ENCODE peak calls at places on chromosomes 6 and 20, in ten cellular contexts. P is activated CD4-positive, alpha-beta T cell treated with anti-CD3 and anti-CD28 coated beads, Interleukin-2, amount 50 U/mL, for 24 hours; L is central memory CD4-positive, alpha-beta T cell; R is posterior cingulate gyrus; N is stimulated activated CD4-positive, alpha-beta T cell treated with anti-CD3 and anti-CD28 coated beads, Interleukin-1b, Interleukin-23, amount 100 ng/mL, for 24 hours; B is left lobe of liver; J is germinal center; O is astrocyte of the cerebellum; M is H1; V is frontal cortex. E is an unnamed sample.
A peak's percentile ranks its signal among the peaks of the same experiment; 100 is the strongest.

GRCh38 chr20:59678286-59678685 is 73.9 kb downstream of the PHACTR3 start:
- DNase-seq in P (no peak), L (no peak), R (no peak), N (no peak), B (peak; percentile 16), J (no peak), O (no peak), M (no peak), V (no peak), E (no peak)

GRCh38 chr6:157710604-157711003 is 112.4 kb upstream of the SNX9 start:
- DNase-seq in P (no peak), L (no peak), R (no peak), N (no peak), B (no peak), J (no peak), O (no peak), M (no peak), V (no peak), E (peak; percentile 31)

GRCh38 chr6:3211681-3212080 is 15.8 kb downstream of the TUBB2B start:
- DNase-seq in P (no peak), L (no peak), R (peak; percentile 60), N (no peak), B (no peak), J (no peak), O (no peak), M (no peak), V (peak; percentile 67), E (no peak)

GRCh38 chr20:31607640-31608255 is 2.7 kb downstream of the ID1 start:
- DNase-seq in P (no peak), L (no peak), R (no peak), N (no peak), B (no peak), J (no peak), O (no peak), M (no peak), V (no peak), E (peak; percentile 57)

GRCh38 chr6:163694988-163695942 is 280.7 kb downstream of the QKI start:
- DNase-seq in P (no peak), L (no peak), R (no peak), N (no peak), B (no peak), J (no peak), O (no peak), M (no peak), V (no peak), E (no peak)

GRCh38 chr20:15267935-15268334 is 930.5 kb upstream of the FLRT3 start:
- DNase-seq in P (no peak), L (no peak), R (no peak), N (no peak), B (no peak), J (no peak), O (no peak), M (no peak), V (no peak), E (no peak)

GRCh38 chr20:46222521-46223007 is 85.7 kb downstream of the CDH22 start:
- DNase-seq in P (no peak), L (no peak), R (peak; percentile 77), N (no peak), B (no peak), J (no peak), O (no peak), M (peak; percentile 76), V (no peak), E (no peak)

GRCh38 chr6:159065751-159066329 is 21.0 kb upstream of the TAGAP start:
- DNase-seq in P (no peak), L (no peak), R (no peak), N (no peak), B (no peak), J (no peak), O (no peak), M (no peak), V (no peak), E (no peak)

GRCh38 chr20:36998652-36999051 is 47.1 kb upstream of the SAMHD1 start:
- DNase-seq in P (no peak), L (peak; percentile 39), R (no peak), N (no peak), B (no peak), J (no peak), O (no peak), M (no peak), V (no peak), E (no peak)

GRCh38 chr20:15012551-15012950 is 675.1 kb upstream of the FLRT3 start:
- DNase-seq in P (no peak), L (no peak), R (no peak), N (no peak), B (no peak), J (no peak), O (no peak), M (no peak), V (no peak), E (no peak)

GRCh38 chr6:107769053-107769658 is 55.0 kb downstream of the SCML4 start:
- DNase-seq in P (no peak), L (no peak), R (no peak), N (no peak), B (no peak), J (no peak), O (no peak), M (no peak), V (no peak), E (no peak)

GRCh38 chr6:137157601-137158000 is 15.8 kb downstream of the IL22RA2 start:
- DNase-seq in P (no peak), L (no peak), R (no peak), N (no peak), B (no peak), J (no peak), O (no peak), M (no peak), V (no peak), E (no peak)

GRCh38 chr20:61185841-61186601 is 66.0 kb upstream of the CDH4 start:
- DNase-seq in P (no peak), L (no peak), R (no peak), N (no peak), B (no peak), J (no peak), O (peak; percentile 94), M (no peak), V (no peak), E (peak; percentile 99)

GRCh38 chr6:11006060-11006459 is 38.0 kb downstream of the ELOVL2 start:
- DNase-seq in P (no peak), L (no peak), R (no peak), N (no peak), B (no peak), J (no peak), O (no peak), M (no peak), V (no peak), E (peak; percentile 25)

GRCh38 chr6:151070666-151071065 is 169.1 kb upstream of the AKAP12 start:
- DNase-seq in P (no peak), L (no peak), R (no peak), N (no peak), B (no peak), J (no peak), O (no peak), M (no peak), V (no peak), E (peak; percentile 56)

GRCh38 chr6:125310994-125311649 is 9.4 kb upstream of the HDDC2 start:
- DNase-seq in P (peak; percentile 10), L (peak; percentile 54), R (no peak), N (no peak), B (no peak), J (peak; percentile 38), O (peak; percentile 54), M (no peak), V (peak; percentile 36), E (peak; percentile 72)

GRCh38 chr20:20780127-20780822 is 67.8 kb upstream of the RALGAPA2 start:
- DNase-seq in P (no peak), L (no peak), R (no peak), N (no peak), B (peak; percentile 92), J (peak; percentile 15), O (no peak), M (no peak), V (no peak), E (no peak)

GRCh38 chr6:157216570-157216969 is 106.7 kb downstream of the TMEM242 start:
- DNase-seq in P (no peak), L (no peak), R (no peak), N (no peak), B (no peak), J (no peak), O (no peak), M (peak; percentile 34), V (no peak), E (no peak)

GRCh38 chr6:133198725-133199124 is 42.4 kb upstream of the EYA4 start:
- DNase-seq in P (no peak), L (no peak), R (no peak), N (no peak), B (no peak), J (no peak), O (no peak), M (no peak), V (no peak), E (peak; percentile 45)

E was measured in ELR.